ENCODE peak calls at places on chromosome 3, in nine cellular contexts. H, A, R, E, K, N, W, B and F are unnamed samples. For H3K4me1, the result is how much of the 10 kb centered on the place peaks cover.

GRCh38 chr3:187951452-187952190 is 202.3 kb upstream of the LPP start:
- DNase-seq in H (no peak), A (peak), R (no peak), E (no peak), K (no peak), N (no peak), W (no peak), B (no peak), F (no peak)

GRCh38 chr3:24628523-24629258 is 134.0 kb upstream of the THRB start:
- DNase-seq in H (no peak), A (no peak), R (no peak), E (no peak), K (no peak), N (no peak), W (no peak), B (no peak), F (no peak)

GRCh38 chr3:128281461-128282367 is 128.4 kb downstream of the EEFSEC start:
- DNase-seq in H (no peak), A (no peak), R (no peak), E (no peak), K (no peak), N (no peak), W (peak), B (no peak), F (peak)

GRCh38 chr3:189272500-189273119 is 100.8 kb downstream of the TPRG1 start:
- DNase-seq in H (no peak), A (peak), R (no peak), E (no peak), K (no peak), N (no peak), W (no peak), B (no peak), F (no peak)

GRCh38 chr3:150599611-150600297 is 3.4 kb upstream of the SELENOT start:
- DNase-seq in H (no peak), A (no peak), R (no peak), E (peak), K (no peak), N (no peak), W (peak), B (peak), F (no peak)

GRCh38 chr3:18425641-18426403 is 683 bp upstream of the SATB1 start:
- DNase-seq in H (peak), A (peak), R (peak), E (peak), K (no peak), N (peak), W (no peak), B (peak), F (peak)

GRCh38 chr3:4977889-4978258 is 1.4 kb upstream of the BHLHE40 start:
- DNase-seq in H (no peak), A (no peak), R (peak), E (no peak), K (no peak), N (no peak), W (peak), B (no peak), F (no peak)

GRCh38 chr3:190543656-190544055 is 29.8 kb downstream of the IL1RAP start:
- DNase-seq in H (no peak), A (no peak), R (no peak), E (no peak), K (no peak), N (no peak), W (no peak), B (peak), F (no peak)

GRCh38 chr3:14784087-14784596 is 34.6 kb upstream of the FGD5 start:
- DNase-seq in H (peak), A (no peak), R (no peak), E (no peak), K (no peak), N (no peak), W (peak), B (no peak), F (peak)

GRCh38 chr3:46667657-46668056 is 25.8 kb downstream of the ALS2CL start:
- DNase-seq in H (peak), A (no peak), R (no peak), E (no peak), K (no peak), N (no peak), W (peak), B (no peak), F (peak)

GRCh38 chr3:42130329-42131070 is 39.3 kb downstream of the TRAK1 start:
- DNase-seq in H (peak), A (no peak), R (no peak), E (no peak), K (no peak), N (no peak), W (no peak), B (no peak), F (no peak)

GRCh38 chr3:24242012-24242698 is 252.5 kb downstream of the THRB start:
- DNase-seq in H (no peak), A (no peak), R (no peak), E (peak), K (no peak), N (no peak), W (no peak), B (peak), F (no peak)

GRCh38 chr3:47017504-47018268 is 38.2 kb downstream of the NBEAL2 start:
- DNase-seq in H (no peak), A (no peak), R (no peak), E (no peak), K (no peak), N (no peak), W (peak), B (no peak), F (peak)

GRCh38 chr3:109897734-109898133 is 560.4 kb upstream of the DPPA4 start:
- DNase-seq in H (no peak), A (no peak), R (no peak), E (no peak), K (no peak), N (no peak), W (no peak), B (no peak), F (no peak)

GRCh38 chr3:151630938-151631417 is 102.7 kb upstream of the AADACL2 start:
- DNase-seq in H (no peak), A (no peak), R (no peak), E (no peak), K (no peak), N (peak), W (no peak), B (no peak), F (no peak)

GRCh38 chr3:138078901-138079344 is 36.5 kb downstream of the DZIP1L start:
- DNase-seq in H (no peak), A (no peak), R (no peak), E (no peak), K (no peak), N (no peak), W (no peak), B (no peak), F (no peak)

GRCh38 chr3:48674505-48674904 is 11.2 kb downstream of the NCKIPSD start:
- DNase-seq in H (no peak), A (no peak), R (no peak), E (no peak), K (no peak), N (no peak), W (no peak), B (no peak), F (no peak)

GRCh38 chr3:157876556-157876955 is 229.7 kb downstream of the SHOX2 start:
- DNase-seq in H (no peak), A (no peak), R (no peak), E (no peak), K (no peak), N (no peak), W (no peak), B (no peak), F (no peak)

GRCh38 chr3:173553635-173554280 is 156.2 kb downstream of the NLGN1 start:
- DNase-seq in H (no peak), A (peak), R (no peak), E (peak), K (no peak), N (peak), W (peak), B (peak), F (no peak)

GRCh38 chr3:141561426-141562034 is 74.7 kb downstream of the RASA2 start:
- DNase-seq in H (no peak), A (peak), R (peak), E (peak), K (no peak), N (peak), W (peak), B (peak), F (no peak)

GRCh38 chr3:62090519-62090918 is 282.8 kb downstream of the FEZF2 start:
- DNase-seq in H (no peak), A (no peak), R (no peak), E (no peak), K (no peak), N (no peak), W (no peak), B (no peak), F (no peak)

GRCh38 chr3:197417896-197418618 is 119.6 kb upstream of the DLG1 start:
- DNase-seq in H (peak), A (no peak), R (no peak), E (no peak), K (peak), N (no peak), W (peak), B (no peak), F (no peak)

GRCh38 chr3:197420115-197420514 is 121.7 kb upstream of the DLG1 start:
- DNase-seq in H (no peak), A (no peak), R (no peak), E (peak), K (no peak), N (peak), W (no peak), B (no peak), F (no peak)

GRCh38 chr3:197420566-197420965 is 122.2 kb upstream of the DLG1 start:
- DNase-seq in H (no peak), A (no peak), R (no peak), E (no peak), K (no peak), N (no peak), W (no peak), B (no peak), F (no peak)

GRCh38 chr3:197421021-197421420 is 122.6 kb upstream of the DLG1 start:
- DNase-seq in H (no peak), A (no peak), R (no peak), E (no peak), K (no peak), N (no peak), W (no peak), B (no peak), F (no peak)

GRCh38 chr3:197419696-197420095 is 121.3 kb upstream of the DLG1 start:
- DNase-seq in H (no peak), A (no peak), R (no peak), E (no peak), K (no peak), N (no peak), W (no peak), B (no peak), F (no peak)
- TF ChIP-seq CTCF in H (no peak), A (no peak), R (no peak), E (no peak), K (no peak), N (no peak), W (no peak), B (no peak), F (no peak)

GRCh38 chr3:34260991-34261365 is 462.5 kb downstream of the PDCD6IP start:
- DNase-seq in H (no peak), A (no peak), R (no peak), E (no peak), K (no peak), N (no peak), W (no peak), B (no peak), F (no peak)
- H3K27ac ChIP-seq in H (no peak), A (no peak), R (no peak), E (no peak), K (no peak), N (no peak), W (peak), B (no peak), F (no peak)

DNA sequence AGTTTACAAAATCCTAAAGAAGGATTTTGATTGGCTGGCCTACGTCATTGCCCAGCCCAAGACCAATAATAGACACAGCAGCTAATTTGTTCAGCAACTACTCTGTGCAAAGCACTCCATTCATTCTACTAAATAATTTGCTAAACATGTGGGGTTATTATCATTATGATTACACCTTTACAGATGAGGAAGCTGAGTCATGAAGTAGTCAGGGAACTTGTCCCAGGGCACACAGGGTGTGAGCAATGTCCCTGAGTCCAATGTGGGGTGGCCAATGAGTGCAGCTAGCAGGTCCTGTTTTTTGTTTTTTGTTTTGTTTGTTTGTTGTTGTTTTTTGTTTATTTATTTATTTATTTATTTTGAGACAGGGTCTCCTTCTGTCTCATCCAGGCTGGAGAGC is 183.6 kb downstream of the ABHD5 start:
- DNase-seq in H (no peak), A (no peak), R (no peak), E (no peak), K (no peak), N (no peak), W (peak), B (no peak), F (no peak)
- H3K4me1 ChIP-seq in H (under half), A (under half), R (under half), E (under half), K (under half), N (under half), W (under half), B (half or more), F (under half)

DNA sequence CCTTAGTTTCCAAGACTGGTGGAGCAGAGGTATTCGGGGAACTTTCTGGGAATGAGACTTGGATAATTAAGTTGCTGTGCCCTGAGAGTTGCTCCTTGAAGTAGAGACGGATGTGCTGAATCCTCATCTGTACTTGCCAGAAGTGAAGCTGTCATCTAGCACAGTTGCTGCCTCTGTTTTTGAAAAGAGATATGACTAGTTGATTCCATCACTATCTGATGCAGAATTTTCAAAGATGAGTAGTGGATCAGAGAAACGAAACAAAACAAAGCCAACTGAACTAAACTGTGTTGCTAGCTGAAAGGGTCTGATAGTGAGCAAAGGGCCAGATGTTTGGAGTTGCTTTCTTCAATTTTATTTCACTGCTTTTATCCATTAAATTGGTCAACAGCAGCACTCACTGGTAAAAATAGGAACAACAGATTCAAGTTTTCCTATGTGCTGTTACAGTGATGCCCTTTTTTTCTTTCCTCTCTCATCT is 52.7 kb downstream of the MITF start:
- DNase-seq in H (no peak), A (no peak), R (no peak), E (peak), K (no peak), N (no peak), W (no peak), B (no peak), F (no peak)
- TF ChIP-seq CTCF in H (peak), A (no peak), R (no peak), E (peak), K (peak), N (peak), W (peak), B (peak), F (peak)

GRCh38 chr3:22887664-22888291 is 315.3 kb upstream of the UBE2E2 start:
- DNase-seq in H (no peak), A (peak), R (no peak), E (peak), K (no peak), N (no peak), W (peak), B (peak), F (no peak)
- H3K27ac ChIP-seq in H (no peak), A (no peak), R (no peak), E (no peak), K (no peak), N (no peak), W (no peak), B (no peak), F (no peak)

DNA sequence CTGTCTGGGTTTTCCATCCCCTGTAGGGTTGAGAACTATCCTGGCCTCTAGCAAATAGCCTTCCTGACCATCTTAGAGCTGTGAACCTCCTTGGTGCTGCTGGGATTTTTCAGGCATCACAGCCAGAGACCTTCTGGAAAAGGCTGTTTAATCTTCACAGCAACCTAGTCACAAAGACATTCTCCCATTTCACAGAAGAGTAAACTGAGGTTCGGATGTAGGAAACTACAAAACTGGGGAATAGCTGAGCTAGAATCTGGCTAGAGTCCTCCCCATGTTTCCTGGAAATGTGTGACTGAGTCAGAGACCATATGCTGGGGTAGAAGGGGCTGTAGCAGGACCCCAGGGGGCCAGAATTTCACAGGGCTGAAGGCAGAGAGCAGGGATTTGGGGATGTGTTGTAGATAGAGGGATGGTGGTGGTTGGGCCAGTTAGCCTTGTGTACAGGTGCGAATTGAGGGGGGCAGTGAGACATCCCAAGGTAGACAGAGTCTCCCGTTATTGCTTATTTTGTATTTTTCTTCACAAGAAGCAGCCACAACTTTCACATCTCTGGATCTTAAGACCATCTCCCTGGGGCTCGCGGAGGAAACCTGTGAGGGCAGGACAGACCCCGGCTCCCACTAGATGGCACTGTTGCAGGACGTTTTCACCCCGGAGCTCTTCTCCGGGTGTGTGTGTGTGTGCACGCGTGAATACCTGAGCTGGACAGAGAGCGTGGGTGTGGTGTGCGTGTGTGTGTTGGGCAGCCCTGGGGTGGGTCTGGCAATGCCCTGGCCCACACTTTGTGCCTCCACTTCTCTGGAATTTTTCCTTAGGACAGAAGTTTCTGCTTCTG is 66.9 kb upstream of the PRR23C start:
- DNase-seq in H (no peak), A (peak), R (peak), E (peak), K (peak), N (peak), W (peak), B (peak), F (no peak)
- H3K4me1 ChIP-seq in H (under half), A (under half), R (under half), E (under half), K (under half), N (under half), W (under half), B (under half), F (under half)

DNA sequence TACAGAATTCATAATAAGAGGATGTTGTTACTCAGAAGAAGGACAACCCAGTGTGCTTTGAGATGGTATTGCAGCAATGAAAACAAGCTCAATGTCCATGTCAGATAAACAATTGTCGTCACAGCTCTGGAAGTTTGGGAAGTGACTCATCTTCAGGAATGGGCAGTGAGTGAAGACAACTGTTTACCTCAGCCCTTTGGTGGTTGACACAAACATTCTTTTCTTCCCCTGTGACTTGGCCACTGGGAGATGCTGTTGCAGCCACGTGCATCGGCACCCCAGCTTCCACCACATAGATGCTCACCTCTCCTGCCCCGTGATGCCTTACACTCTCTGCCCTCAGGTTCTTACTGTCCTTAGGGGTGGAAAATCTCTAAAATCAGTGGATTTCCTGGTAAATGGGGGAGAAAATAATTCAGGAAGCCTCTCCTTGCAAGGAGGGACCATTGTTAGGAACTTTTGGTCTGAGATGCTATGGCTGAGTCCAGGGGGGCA is 114.1 kb upstream of the GALNT15 start:
- DNase-seq in H (peak), A (no peak), R (no peak), E (peak), K (peak), N (no peak), W (peak), B (peak), F (peak)
- TF ChIP-seq CTCF in H (no peak), A (no peak), R (no peak), E (peak), K (no peak), N (no peak), W (peak), B (no peak), F (peak)

DNA sequence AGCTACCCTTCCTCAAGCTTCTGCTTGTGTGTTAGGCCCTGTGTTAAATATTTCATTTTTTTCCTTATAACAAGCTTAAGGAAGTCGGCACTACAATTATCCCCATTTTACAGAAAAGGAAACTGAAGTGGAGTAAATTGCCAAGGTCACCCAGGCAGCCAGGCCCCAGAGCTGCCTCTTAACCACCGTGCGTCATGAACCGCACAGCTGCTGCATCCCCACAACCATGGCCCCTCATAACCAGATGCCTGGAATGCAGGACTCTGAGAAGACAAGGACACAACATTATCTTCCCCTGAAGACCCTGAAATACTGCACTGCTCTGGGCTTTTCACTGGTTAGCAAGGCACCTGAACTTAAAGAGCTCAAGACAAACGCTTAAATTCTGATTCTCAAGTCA is 14.6 kb downstream of the LRIG1 start:
- DNase-seq in H (no peak), A (no peak), R (no peak), E (no peak), K (no peak), N (no peak), W (no peak), B (no peak), F (no peak)
- H3K27ac ChIP-seq in H (peak), A (peak), R (no peak), E (no peak), K (no peak), N (peak), W (no peak), B (no peak), F (no peak)

DNA sequence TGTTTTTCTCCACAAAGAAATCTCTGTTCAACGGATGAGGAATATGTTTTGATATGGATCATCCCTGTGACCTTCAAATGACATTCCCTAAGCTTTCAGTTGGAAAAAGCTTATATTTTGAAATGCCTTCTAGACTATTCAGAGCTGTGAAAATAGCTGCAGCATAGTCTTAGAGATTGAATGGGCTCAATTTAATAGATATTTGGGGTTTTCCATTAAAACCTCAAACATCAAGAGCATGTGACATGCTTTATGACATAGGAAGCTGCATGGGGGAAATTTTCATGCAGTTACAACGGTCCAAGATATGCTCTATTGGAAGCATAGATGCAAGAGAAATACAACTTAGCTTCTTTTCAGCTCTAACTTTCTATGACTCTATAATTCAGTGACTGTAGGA is 102.8 kb downstream of the LSAMP start:
- DNase-seq in H (no peak), A (no peak), R (no peak), E (no peak), K (no peak), N (no peak), W (no peak), B (no peak), F (no peak)
- H3K4me1 ChIP-seq in H (under half), A (under half), R (under half), E (under half), K (under half), N (under half), W (under half), B (under half), F (under half)